ENCODE peak calls at places on chromosomes 5 and 9, in six cellular contexts. S is head of caudate nucleus, E is A673, T is frontal cortex, P is left ventricle myocardium inferior, J is H54. R is an unnamed sample.

GRCh38 chr5:149576021-149576420 is 5.3 kb upstream of the ARHGEF37 start:
- DNase-seq in S (no peak), E (no peak), T (no peak), P (no peak), J (no peak), R (no peak)

GRCh38 chr5:31934156-31934555 is 240.0 kb downstream of the GOLPH3 start:
- DNase-seq in S (no peak), E (peak), T (no peak), P (no peak), J (no peak), R (no peak)

GRCh38 chr9:16627967-16628366 is 242.5 kb downstream of the BNC2 start:
- DNase-seq in S (no peak), E (peak), T (no peak), P (peak), J (peak), R (no peak)

GRCh38 chr5:5767286-5767928 is 344.9 kb downstream of the ICE1 start:
- DNase-seq in S (peak), E (no peak), T (no peak), P (peak), J (no peak), R (no peak)

GRCh38 chr5:159100928-159101646 is 1.4 kb upstream of the EBF1 start:
- DNase-seq in S (no peak), E (no peak), T (no peak), P (no peak), J (no peak), R (no peak)

GRCh38 chr9:88976186-88976887 is 14.9 kb upstream of the S1PR3 start:
- DNase-seq in S (no peak), E (no peak), T (no peak), P (no peak), J (no peak), R (no peak)

GRCh38 chr5:9168791-9169611 is 376.9 kb downstream of the SEMA5A start:
- DNase-seq in S (no peak), E (no peak), T (no peak), P (no peak), J (no peak), R (no peak)

GRCh38 chr9:133792721-133793470 is 54.7 kb upstream of the SARDH start:
- DNase-seq in S (peak), E (peak), T (peak), P (peak), J (peak), R (peak)

GRCh38 chr5:175663191-175664184 is 5.6 kb downstream of the HRH2 start:
- DNase-seq in S (no peak), E (no peak), T (no peak), P (peak), J (no peak), R (no peak)

GRCh38 chr9:96382175-96382574 is 1.3 kb downstream of the SLC35D2 start:
- DNase-seq in S (no peak), E (no peak), T (no peak), P (no peak), J (no peak), R (no peak)

R was measured in nucleus accumbens.